ENCODE peak calls at places on chromosomes 5 and 9, in six cellular contexts. Q is DND-41, U is fibroblast of lung, W is left ventricle myocardium inferior, L is bronchial epithelial cell, M is suprapubic skin. B is an unnamed sample. For H3K27me3, the result is how much of the 10 kb centered on the place peaks cover.

GRCh38 chr5:139642213-139642612 is 5.9 kb upstream of the CXXC5 start:
- DNase-seq in Q (no peak), U (no peak), W (no peak), L (no peak), M (peak), B (peak)

GRCh38 chr9:120109242-120109641 is 470.7 kb downstream of the CDK5RAP2 start:
- DNase-seq in Q (peak), U (no peak), W (no peak), L (no peak), M (no peak), B (no peak)

GRCh38 chr5:96873469-96873868 is 2.8 kb upstream of the ERAP2 start:
- DNase-seq in Q (no peak), U (no peak), W (no peak), L (no peak), M (no peak), B (no peak)

GRCh38 chr5:136399512-136399911 is 34.2 kb upstream of the TRPC7 start:
- DNase-seq in Q (no peak), U (no peak), W (no peak), L (no peak), M (no peak), B (no peak)

GRCh38 chr9:102273952-102274351 is 535.5 kb upstream of the GRIN3A start:
- DNase-seq in Q (no peak), U (no peak), W (no peak), L (peak), M (no peak), B (no peak)

GRCh38 chr5:136212252-136212721 is 19.3 kb upstream of the SMIM32 start:
- DNase-seq in Q (peak), U (peak), W (peak), L (peak), M (peak), B (peak)

GRCh38 chr9:5574998-5575397 is 53.9 kb upstream of the RIC1 start:
- DNase-seq in Q (no peak), U (no peak), W (no peak), L (no peak), M (no peak), B (no peak)

GRCh38 chr9:133768859-133769510 is 30.8 kb upstream of the SARDH start:
- DNase-seq in Q (peak), U (no peak), W (no peak), L (no peak), M (no peak), B (peak)

GRCh38 chr5:36150676-36151433 is 832 bp downstream of the LMBRD2 start:
- DNase-seq in Q (peak), U (peak), W (no peak), L (peak), M (no peak), B (no peak)

GRCh38 chr9:87187656-87188055 is 240.3 kb upstream of the GAS1 start:
- DNase-seq in Q (no peak), U (no peak), W (no peak), L (no peak), M (no peak), B (no peak)

GRCh38 chr9:127991017-127991756 is 10.4 kb upstream of the EEIG1 start:
- DNase-seq in Q (no peak), U (no peak), W (no peak), L (peak), M (no peak), B (no peak)

GRCh38 chr9:120353501-120353900 is 226.5 kb downstream of the CDK5RAP2 start:
- DNase-seq in Q (no peak), U (peak), W (no peak), L (no peak), M (no peak), B (no peak)

GRCh38 chr9:79974806-79975422 is 403.1 kb downstream of the TLE4 start:
- DNase-seq in Q (no peak), U (no peak), W (no peak), L (no peak), M (no peak), B (no peak)

GRCh38 chr5:59487838-59488729 is 405.4 kb downstream of the PDE4D start:
- DNase-seq in Q (no peak), U (peak), W (no peak), L (no peak), M (no peak), B (no peak)

GRCh38 chr5:136730426-136730825 is 365.1 kb upstream of the TRPC7 start:
- DNase-seq in Q (no peak), U (peak), W (no peak), L (peak), M (no peak), B (no peak)

DNA sequence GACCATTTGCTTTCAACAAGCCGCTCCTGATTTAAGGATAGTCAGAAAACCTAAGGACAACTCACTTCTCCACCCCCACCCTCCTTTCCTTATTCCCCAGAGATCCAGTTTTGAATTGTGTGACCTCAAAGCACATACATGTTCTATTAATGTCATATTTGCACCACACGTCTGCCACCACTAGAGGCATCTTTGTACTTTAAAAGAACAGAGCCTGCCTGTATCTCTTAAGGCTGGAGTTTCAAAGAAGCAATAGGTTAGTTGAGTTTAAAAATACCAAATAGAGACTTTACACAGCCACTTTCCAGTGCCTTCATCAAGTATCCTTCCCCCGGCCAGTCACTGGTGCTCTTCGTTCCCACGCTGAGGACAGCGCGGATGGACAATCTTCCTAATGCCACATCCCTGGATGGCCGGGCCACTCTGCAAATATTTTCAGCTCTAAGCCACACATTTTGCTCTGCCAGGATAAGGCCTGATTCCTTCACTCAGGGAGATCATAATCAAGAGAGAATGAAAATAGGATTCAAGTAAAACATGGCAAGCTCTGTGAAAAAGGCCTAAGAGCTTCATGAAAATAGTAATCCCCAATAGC is 146.3 kb downstream of the SNCAIP start:
- DNase-seq in Q (peak), U (no peak), W (no peak), L (peak), M (no peak), B (no peak)
- TF ChIP-seq CTCF in Q (peak), U (peak), W (peak), L (peak), M (peak), B (peak)

GRCh38 chr9:84387821-84388220 is 47.3 kb upstream of the SLC28A3 start:
- DNase-seq in Q (no peak), U (no peak), W (no peak), L (no peak), M (no peak), B (no peak)

GRCh38 chr9:84386753-84387152 is 46.2 kb upstream of the SLC28A3 start:
- DNase-seq in Q (no peak), U (no peak), W (no peak), L (no peak), M (no peak), B (no peak)

GRCh38 chr9:84383178-84383577 is 42.6 kb upstream of the SLC28A3 start:
- DNase-seq in Q (no peak), U (no peak), W (no peak), L (no peak), M (no peak), B (no peak)

GRCh38 chr9:84384617-84385016 is 44.1 kb upstream of the SLC28A3 start:
- DNase-seq in Q (no peak), U (no peak), W (no peak), L (no peak), M (no peak), B (no peak)

DNA sequence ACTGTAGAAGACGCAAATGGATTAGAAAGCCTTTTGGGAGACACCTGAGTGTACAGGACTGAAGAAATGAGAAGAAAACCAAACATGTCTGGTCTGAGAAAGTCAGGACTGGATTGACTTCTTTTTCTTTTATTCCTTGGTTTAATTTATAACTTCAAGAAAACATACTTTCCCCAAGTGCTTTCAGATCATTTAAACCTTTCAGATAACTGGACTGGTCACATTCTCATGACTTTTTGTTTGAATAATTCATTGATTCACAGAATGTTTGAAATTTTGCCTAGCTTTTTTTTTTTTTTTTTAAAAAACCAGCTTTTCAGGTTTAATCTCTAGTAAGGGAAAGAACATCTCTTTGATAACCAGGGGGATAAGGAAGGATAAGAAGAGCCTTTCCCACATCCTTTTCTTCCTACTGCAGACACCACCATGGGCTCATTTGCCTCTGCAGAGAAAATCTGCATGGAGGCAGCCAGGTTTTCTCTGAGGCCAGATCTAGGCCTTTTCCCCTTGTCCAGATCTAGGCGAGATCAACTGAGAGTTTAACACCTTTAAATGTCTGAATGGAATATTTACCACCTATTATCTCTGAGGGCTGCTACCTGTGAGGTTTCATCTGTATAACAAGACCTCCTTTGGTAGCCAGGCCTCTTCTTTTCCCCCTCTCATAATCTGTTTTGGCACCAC is 44.9 kb upstream of the SLC28A3 start:
- DNase-seq in Q (no peak), U (no peak), W (no peak), L (no peak), M (no peak), B (no peak)
- H3K27me3 ChIP-seq in Q (under half), U (under half), W (under half), L (under half), M (under half), B (under half)

GRCh38 chr5:140835622-140836510 is 1.8 kb downstream of the PCDHA7 start:
- DNase-seq in Q (no peak), U (no peak), W (no peak), L (no peak), M (no peak), B (no peak)

GRCh38 chr5:140842798-140843733 is 2.1 kb downstream of the PCDHA8 start:
- DNase-seq in Q (no peak), U (no peak), W (no peak), L (no peak), M (no peak), B (no peak)

DNA sequence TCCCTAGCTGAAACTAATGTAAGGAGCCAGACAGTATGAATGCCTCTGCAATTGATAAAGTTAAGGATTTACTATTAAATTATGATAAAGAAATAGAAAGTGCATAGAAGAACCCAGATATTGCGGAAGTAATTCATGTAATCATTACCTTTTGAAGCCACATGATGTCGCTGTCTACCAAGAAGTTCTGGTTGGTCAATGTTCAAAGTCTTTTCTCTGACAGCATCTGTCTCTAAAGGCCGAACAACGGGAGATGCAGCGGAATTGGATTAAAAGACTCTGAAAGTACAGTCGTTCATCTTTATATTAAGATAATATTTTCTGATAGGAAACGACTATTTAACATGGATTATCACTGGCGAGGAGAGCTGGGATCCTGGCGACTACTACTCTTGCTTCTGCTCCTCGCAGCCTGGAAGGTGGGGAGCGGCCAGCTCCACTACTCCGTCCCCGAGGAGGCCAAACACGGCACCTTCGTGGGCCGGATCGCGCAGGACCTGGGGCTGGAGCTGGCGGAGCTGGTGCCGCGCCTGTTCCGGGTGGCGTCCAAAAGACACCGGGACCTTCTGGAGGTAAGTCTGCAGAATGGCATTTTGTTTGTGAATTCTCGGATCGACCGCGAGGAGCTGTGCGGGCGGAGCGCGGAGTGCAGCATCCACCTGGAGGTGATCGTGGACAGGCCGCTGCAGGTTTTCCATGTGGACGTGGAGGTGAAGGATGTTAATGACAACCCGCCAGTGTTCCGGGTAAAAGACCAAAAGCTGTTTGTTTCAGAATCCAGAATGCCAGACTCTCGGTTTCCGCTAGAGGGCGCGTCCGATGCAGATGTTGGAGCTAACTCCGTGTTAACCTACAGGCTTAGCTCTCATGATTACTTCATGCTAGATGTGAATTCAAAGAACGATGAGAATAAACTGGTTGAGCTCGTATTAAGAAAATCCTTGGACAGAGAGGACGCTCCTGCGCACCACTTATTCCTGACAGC is at the start of gene PCDHA8:
- DNase-seq in Q (no peak), U (no peak), W (no peak), L (no peak), M (no peak), B (no peak)
- TF ChIP-seq CTCF in Q (peak), U (no peak), W (no peak), L (no peak), M (no peak), B (no peak)

DNA sequence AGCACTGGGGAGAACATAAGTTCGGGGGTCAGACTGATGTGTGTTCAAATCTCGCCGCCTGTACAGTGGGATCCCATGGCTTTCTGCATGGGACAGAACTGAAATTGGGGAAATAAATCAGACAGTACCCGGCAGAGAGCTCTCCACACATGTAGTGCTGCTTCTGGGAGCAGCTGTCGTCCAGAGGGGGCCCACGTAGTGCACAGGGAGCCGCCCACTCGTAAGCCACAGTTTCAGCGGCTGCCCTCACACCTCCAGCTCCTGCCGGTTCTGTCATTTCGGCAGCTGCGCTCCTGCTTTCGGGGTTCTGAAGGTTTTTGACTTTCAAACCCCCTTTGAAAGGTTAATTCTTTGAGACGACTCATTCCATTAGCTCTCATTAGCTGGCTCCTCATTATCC is 83.1 kb downstream of the OLFM1 start:
- DNase-seq in Q (no peak), U (no peak), W (no peak), L (no peak), M (no peak), B (no peak)
- H3K27me3 ChIP-seq in Q (under half), U (under half), W (half or more), L (under half), M (half or more), B (under half)

B was measured in Peyer's patch.